ENCODE peak calls at places on chromosome 18, in six cellular contexts. C, J, V, Z, U and E are unnamed samples.

GRCh38 chr18:55861266-55861665 is 273.3 kb upstream of the TCF4 start:
- DNase-seq in C (no peak), J (peak), V (no peak), Z (no peak), U (no peak), E (peak)

GRCh38 chr18:34494359-34494696 is 215.8 kb upstream of the DTNA start:
- DNase-seq in C (no peak), J (no peak), V (no peak), Z (no peak), U (no peak), E (no peak)

GRCh38 chr18:44792456-44793080 is 111.9 kb downstream of the SETBP1 start:
- DNase-seq in C (no peak), J (no peak), V (no peak), Z (no peak), U (no peak), E (peak)

GRCh38 chr18:62037012-62037742 is 144.4 kb upstream of the RNF152 start:
- DNase-seq in C (no peak), J (no peak), V (no peak), Z (no peak), U (no peak), E (no peak)

GRCh38 chr18:45528712-45529336 is 86.5 kb upstream of the SLC14A2 start:
- DNase-seq in C (no peak), J (no peak), V (no peak), Z (no peak), U (no peak), E (no peak)

GRCh38 chr18:76213996-76214395 is 281.0 kb downstream of the ZNF516 start:
- DNase-seq in C (no peak), J (no peak), V (no peak), Z (no peak), U (no peak), E (no peak)

GRCh38 chr18:3441290-3441689 is 8.7 kb upstream of the TGIF1 start:
- DNase-seq in C (no peak), J (peak), V (peak), Z (no peak), U (no peak), E (no peak)

GRCh38 chr18:63161728-63162195 is 157.8 kb downstream of the BCL2 start:
- DNase-seq in C (peak), J (no peak), V (peak), Z (peak), U (no peak), E (peak)

GRCh38 chr18:62538881-62539280 is 16.1 kb downstream of the ZCCHC2 start:
- DNase-seq in C (no peak), J (no peak), V (no peak), Z (no peak), U (no peak), E (no peak)

GRCh38 chr18:74498712-74499629 is 2.8 kb downstream of the CNDP2 start:
- DNase-seq in C (peak), J (peak), V (peak), Z (peak), U (no peak), E (no peak)

GRCh38 chr18:26307161-26307773 is 81.0 kb downstream of the TAF4B start:
- DNase-seq in C (peak), J (peak), V (no peak), Z (no peak), U (no peak), E (peak)

GRCh38 chr18:23311346-23312103 is 141.6 kb upstream of the RIOK3 start:
- DNase-seq in C (no peak), J (no peak), V (no peak), Z (no peak), U (no peak), E (peak)

GRCh38 chr18:21656402-21656801 is 44.3 kb downstream of the SNRPD1 start:
- DNase-seq in C (no peak), J (no peak), V (no peak), Z (no peak), U (no peak), E (no peak)

GRCh38 chr18:10169064-10169562 is 255.3 kb downstream of the VAPA start:
- DNase-seq in C (no peak), J (no peak), V (no peak), Z (no peak), U (peak), E (no peak)

GRCh38 chr18:58541789-58542425 is 87.0 kb downstream of the ALPK2 start:
- DNase-seq in C (peak), J (no peak), V (peak), Z (peak), U (no peak), E (peak)

GRCh38 chr18:36295880-36296301 is 1.6 kb upstream of the FHOD3 start:
- DNase-seq in C (no peak), J (no peak), V (no peak), Z (no peak), U (no peak), E (no peak)

GRCh38 chr18:55300469-55301195 is 287.4 kb downstream of the TCF4 start:
- DNase-seq in C (no peak), J (no peak), V (no peak), Z (no peak), U (no peak), E (peak)